ENCODE peak calls at places on chromosomes 12 and 14, in seven cellular contexts. O is GM18507, F is fibroblast of lung, Y is B cell, H is GOT3, R is right cardiac atrium, C is amniotic stem cell. U is an unnamed sample.

GRCh38 chr14:38623661-38624060 is 367.8 kb upstream of the CLEC14A start:
- DNase-seq in H (no peak), F (no peak), Y (no peak), C (no peak), O (no peak), R (no peak), U (no peak)

GRCh38 chr12:21073822-21074460 is 57.1 kb upstream of the SLCO1B1 start:
- DNase-seq in R (no peak), Y (no peak), H (no peak), C (no peak), O (no peak), F (no peak), U (no peak)

GRCh38 chr12:57280234-57281062 is 29.5 kb upstream of the STAC3 start:
- DNase-seq in O (peak), Y (peak), R (no peak), F (peak), C (peak), H (peak), U (peak)

GRCh38 chr12:48454675-48455074 is 17.7 kb upstream of the ANP32D start:
- DNase-seq in H (no peak), O (no peak), C (no peak), F (no peak), Y (no peak), R (no peak), U (no peak)

GRCh38 chr14:73058923-73059311 is 583 bp downstream of the RBM25 start:
- DNase-seq in R (no peak), Y (no peak), F (peak), C (no peak), H (no peak), O (no peak), U (no peak)

GRCh38 chr12:131347732-131348131 is 363.2 kb upstream of the SFSWAP start:
- DNase-seq in R (no peak), H (no peak), C (no peak), O (no peak), Y (peak), F (no peak), U (no peak)

GRCh38 chr14:101109981-101110728 is 206.6 kb upstream of the RTL1 start:
- DNase-seq in R (no peak), C (no peak), H (no peak), F (no peak), Y (no peak), O (no peak), U (no peak)

GRCh38 chr14:102140027-102140749 is 491 bp downstream of the WDR20 start:
- DNase-seq in C (no peak), R (peak), O (no peak), H (no peak), F (peak), Y (peak), U (no peak)

GRCh38 chr14:95015046-95015445 is 142.3 kb downstream of the DICER1 start:
- DNase-seq in F (no peak), Y (no peak), O (no peak), H (no peak), C (no peak), R (no peak), U (no peak)

GRCh38 chr12:65643171-65643570 is 181.1 kb upstream of the HMGA2 start:
- DNase-seq in H (no peak), Y (no peak), O (no peak), C (no peak), R (no peak), F (no peak), U (no peak)

GRCh38 chr12:128861226-128862016 is 8.1 kb downstream of the GLT1D1 start:
- DNase-seq in F (no peak), C (no peak), O (no peak), H (no peak), R (no peak), Y (no peak), U (no peak)

GRCh38 chr12:59084758-59085383 is 164.6 kb upstream of the LRIG3 start:
- DNase-seq in H (peak), Y (no peak), C (no peak), O (no peak), R (peak), F (peak), U (no peak)

GRCh38 chr12:89345830-89346740 is 6.2 kb downstream of the DUSP6 start:
- DNase-seq in Y (peak), R (peak), H (no peak), C (no peak), F (peak), O (peak), U (no peak)

GRCh38 chr12:40117818-40118217 is 11.9 kb upstream of the SLC2A13 start:
- DNase-seq in C (no peak), H (no peak), O (peak), R (no peak), Y (no peak), F (no peak), U (no peak)

GRCh38 chr12:64120568-64120967 is 101.5 kb downstream of the KICS2 start:
- DNase-seq in O (no peak), Y (no peak), C (no peak), F (no peak), R (no peak), H (no peak), U (no peak)

GRCh38 chr12:102504280-102504679 is 23.9 kb upstream of the IGF1 start:
- DNase-seq in R (no peak), O (no peak), H (no peak), F (no peak), C (no peak), Y (no peak), U (no peak)

GRCh38 chr12:108515916-108516315 is 839 bp downstream of the FICD start:
- DNase-seq in F (no peak), Y (no peak), H (no peak), O (no peak), C (no peak), R (no peak), U (no peak)

GRCh38 chr14:61524211-61524806 is 171.0 kb upstream of the HIF1A start:
- DNase-seq in R (no peak), Y (no peak), H (no peak), F (peak), C (no peak), O (no peak), U (peak)

GRCh38 chr12:91381309-91381804 is 198.7 kb upstream of the DCN start:
- DNase-seq in O (no peak), R (peak), H (no peak), C (peak), F (peak), Y (peak), U (peak)

GRCh38 chr12:126198516-126198915 is 1133.3 kb downstream of the AACS start:
- DNase-seq in R (no peak), C (no peak), F (no peak), Y (no peak), H (no peak), O (no peak), U (no peak)

GRCh38 chr14:101965796-101966718 is 1.7 kb downstream of the DYNC1H1 start:
- DNase-seq in R (no peak), C (no peak), O (no peak), H (no peak), F (no peak), Y (no peak), U (no peak)

GRCh38 chr12:46402451-46402850 is 29.9 kb upstream of the SLC38A2 start:
- DNase-seq in R (peak), O (no peak), Y (no peak), H (no peak), F (peak), C (no peak), U (no peak)

GRCh38 chr14:67187826-67188225 is 1.4 kb upstream of the GARIN2 start:
- DNase-seq in R (no peak), O (no peak), F (peak), H (no peak), Y (no peak), C (no peak), U (peak)

GRCh38 chr12:120905856-120906384 is 1.8 kb upstream of the SPPL3 start:
- DNase-seq in C (no peak), R (no peak), Y (no peak), F (no peak), H (no peak), O (no peak), U (no peak)

GRCh38 chr12:92971869-92972524 is 42.9 kb upstream of the EEA1 start:
- DNase-seq in R (no peak), Y (no peak), F (peak), C (peak), H (no peak), O (no peak), U (peak)

GRCh38 chr12:31369712-31370521 is 44.0 kb upstream of the SINHCAF start:
- DNase-seq in H (no peak), R (peak), F (peak), C (no peak), Y (no peak), O (no peak), U (peak)

GRCh38 chr14:69358233-69358963 is 39.7 kb downstream of the ERH start:
- DNase-seq in H (no peak), O (no peak), F (no peak), Y (peak), C (no peak), R (no peak), U (no peak)

GRCh38 chr12:132471011-132471857 is 18.7 kb upstream of the FBRSL1 start:
- DNase-seq in O (no peak), H (no peak), C (no peak), Y (peak), R (peak), F (no peak), U (no peak)

GRCh38 chr14:62667515-62667914 is 377.7 kb downstream of the KCNH5 start:
- DNase-seq in F (no peak), H (no peak), Y (no peak), O (no peak), C (no peak), R (no peak), U (no peak)

GRCh38 chr14:76537912-76538647 is 162.1 kb downstream of the ESRRB start:
- DNase-seq in H (no peak), R (no peak), C (no peak), F (no peak), O (no peak), Y (no peak), U (no peak)

GRCh38 chr12:7180685-7181084 is 8.8 kb upstream of the PEX5 start:
- DNase-seq in F (no peak), H (no peak), O (no peak), Y (no peak), C (no peak), R (no peak), U (no peak)

GRCh38 chr14:55505846-55506245 is 65.4 kb upstream of the TBPL2 start:
- DNase-seq in F (no peak), R (no peak), Y (no peak), C (no peak), H (no peak), O (no peak), U (no peak)

GRCh38 chr12:28316067-28316466 is 125.8 kb downstream of the CCDC91 start:
- DNase-seq in R (no peak), Y (no peak), C (no peak), H (no peak), F (peak), O (no peak), U (no peak)

GRCh38 chr12:76713130-76713529 is 50.8 kb upstream of the ZDHHC17 start:
- DNase-seq in H (no peak), C (no peak), O (no peak), F (no peak), R (no peak), Y (no peak), U (no peak)

U was measured in kidney epithelial cell.